ENCODE peak calls at places on chromosome X, in eight cellular contexts. C, X, M, H, Q, A, F and E are unnamed samples.

GRCh38 chrX:110569506-110569905 is 210.9 kb downstream of the RTL9 start:
- DNase-seq in C (no peak), M (no peak), H (no peak), A (no peak), F (no peak), Q (no peak), X (no peak), E (no peak)

GRCh38 chrX:64184396-64184795 is 21.1 kb downstream of the AMER1 start:
- DNase-seq in A (no peak), M (no peak), C (no peak), Q (no peak), F (no peak), X (no peak), H (no peak), E (no peak)

GRCh38 chrX:23286731-23287130 is 47.9 kb upstream of the PTCHD1 start:
- DNase-seq in A (no peak), M (no peak), F (no peak), Q (no peak), H (no peak), X (no peak), C (no peak), E (no peak)

GRCh38 chrX:112834016-112834855 is 6.4 kb downstream of the AMOT start:
- DNase-seq in A (no peak), F (no peak), H (no peak), Q (no peak), M (no peak), C (no peak), X (no peak), E (no peak)

GRCh38 chrX:13733506-13733905 is 914 bp downstream of the TRAPPC2 start:
- DNase-seq in H (no peak), Q (no peak), F (no peak), C (no peak), X (no peak), M (no peak), A (no peak), E (no peak)

GRCh38 chrX:29407357-29407756 is 808.0 kb upstream of the MAGEB2 start:
- DNase-seq in C (no peak), F (no peak), X (no peak), Q (no peak), H (no peak), A (no peak), M (no peak), E (no peak)

GRCh38 chrX:85243761-85244410 is at the start of the genes SATL1 and ZNF711:
- DNase-seq in Q (no peak), A (peak), H (peak), X (peak), F (peak), C (peak), M (peak), E (no peak)

GRCh38 chrX:77436271-77436670 is 10.9 kb upstream of the FGF16 start:
- DNase-seq in H (no peak), M (no peak), A (no peak), Q (no peak), X (no peak), F (no peak), C (no peak), E (no peak)

GRCh38 chrX:497201-497710 is 110.5 kb upstream of the PPP2R3B start:
- DNase-seq in M (no peak), Q (no peak), A (no peak), F (no peak), C (no peak), X (no peak), H (no peak), E (no peak)

GRCh38 chrX:45850197-45850774 is 649.6 kb upstream of the DIPK2B start:
- DNase-seq in F (peak), M (no peak), H (no peak), C (no peak), Q (no peak), A (no peak), X (no peak), E (no peak)

GRCh38 chrX:51825432-51825831 is 68.0 kb upstream of the MAGED1 start:
- DNase-seq in A (no peak), F (no peak), H (no peak), X (no peak), M (no peak), Q (no peak), C (no peak), E (no peak)

GRCh38 chrX:154799554-154800348 is 5.5 kb downstream of the MPP1 start:
- DNase-seq in M (no peak), A (no peak), C (peak), F (peak), X (no peak), H (no peak), Q (no peak), E (no peak)

GRCh38 chrX:19556202-19556601 is 40.9 kb upstream of the MAP3K15 start:
- DNase-seq in M (no peak), F (no peak), C (no peak), Q (no peak), A (no peak), X (no peak), H (no peak), E (no peak)

GRCh38 chrX:38561951-38562719 is 793 bp downstream of the TSPAN7 start:
- DNase-seq in Q (no peak), F (peak), H (no peak), X (peak), C (no peak), M (peak), A (peak), E (no peak)

GRCh38 chrX:16839224-16839851 is 30.8 kb downstream of the RBBP7 start:
- DNase-seq in F (no peak), X (no peak), H (no peak), A (no peak), C (no peak), M (no peak), Q (no peak), E (no peak)

GRCh38 chrX:129634541-129634940 is 20.2 kb downstream of the APLN start:
- DNase-seq in X (no peak), F (no peak), H (no peak), C (no peak), A (no peak), M (no peak), Q (no peak), E (no peak)

GRCh38 chrX:137166591-137166990 is 132.8 kb upstream of the GPR101 start:
- DNase-seq in X (no peak), M (peak), H (no peak), A (no peak), C (no peak), F (peak), Q (no peak), E (no peak)

GRCh38 chrX:118802857-118803256 is 20.8 kb upstream of the ZCCHC12 start:
- DNase-seq in A (no peak), F (no peak), H (no peak), Q (peak), C (no peak), X (no peak), M (no peak), E (no peak)

GRCh38 chrX:128891554-128891953 is 631.7 kb downstream of the SMARCA1 start:
- DNase-seq in Q (no peak), A (no peak), C (no peak), X (no peak), H (no peak), M (no peak), F (no peak), E (no peak)

GRCh38 chrX:51931761-51932160 is 38.3 kb downstream of the MAGED1 start:
- DNase-seq in H (no peak), M (no peak), Q (peak), C (no peak), A (no peak), X (no peak), F (no peak), E (no peak)

GRCh38 chrX:49174723-49175122 is 3.0 kb downstream of the PLP2 start:
- DNase-seq in H (no peak), C (no peak), F (no peak), Q (no peak), M (no peak), A (no peak), X (no peak), E (no peak)

GRCh38 chrX:42948723-42949122 is 170.8 kb upstream of the PPP1R2C start:
- DNase-seq in A (no peak), F (no peak), H (no peak), M (no peak), C (no peak), X (no peak), Q (no peak), E (no peak)

GRCh38 chrX:42944381-42944998 is 166.5 kb upstream of the PPP1R2C start:
- DNase-seq in C (no peak), Q (no peak), A (no peak), F (no peak), M (no peak), H (no peak), X (no peak), E (no peak)

GRCh38 chrX:42941671-42942070 is 163.7 kb upstream of the PPP1R2C start:
- DNase-seq in H (no peak), A (no peak), X (no peak), F (no peak), C (no peak), Q (no peak), M (no peak), E (no peak)

GRCh38 chrX:42943051-42943450 is 165.1 kb upstream of the PPP1R2C start:
- DNase-seq in A (no peak), H (no peak), M (no peak), Q (no peak), F (no peak), C (no peak), X (no peak), E (no peak)

GRCh38 chrX:42946544-42947223 is 168.7 kb upstream of the PPP1R2C start:
- DNase-seq in X (no peak), C (no peak), F (no peak), M (no peak), H (no peak), A (no peak), Q (no peak), E (no peak)
- H3K27ac ChIP-seq in X (no peak), C (no peak), F (no peak), M (no peak), H (no peak), A (no peak), Q (no peak), E (no peak)

DNA sequence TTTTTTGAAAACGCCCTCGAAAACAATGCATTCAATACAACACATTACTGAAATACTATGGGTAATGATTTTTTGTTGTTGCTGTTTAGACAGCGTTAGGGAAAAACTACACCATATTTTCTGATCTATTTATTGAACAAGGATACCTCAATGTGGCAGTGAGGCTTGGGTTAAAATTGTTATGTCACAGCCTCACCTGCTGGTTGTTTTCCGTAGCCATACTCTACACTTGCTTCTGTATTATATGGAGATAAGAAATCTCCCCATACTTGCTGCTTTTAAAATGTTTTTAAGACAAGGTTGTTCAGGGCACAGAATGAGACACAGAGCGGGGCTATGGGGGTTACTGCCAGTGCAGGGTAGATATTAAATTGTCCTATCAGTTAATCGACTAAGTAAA is 221.6 kb upstream of the FTHL17 start:
- DNase-seq in C (no peak), H (no peak), Q (no peak), X (no peak), M (no peak), F (peak), A (no peak), E (no peak)
- TF ChIP-seq CTCF in C (peak), H (no peak), Q (no peak), X (no peak), M (no peak), F (peak), A (peak), E (no peak)

GRCh38 chrX:72182924-72183323 is 1.4 kb downstream of the PIN4 start:
- DNase-seq in A (no peak), F (no peak), H (no peak), Q (no peak), M (no peak), X (no peak), C (no peak), E (no peak)
- H3K4me3 ChIP-seq in A (no peak), F (no peak), H (peak), Q (no peak), M (no peak), X (no peak), C (peak), E (peak)

GRCh38 chrX:147901476-147902126 is 10.1 kb upstream of the FMR1 start:
- DNase-seq in F (peak), C (no peak), H (no peak), Q (no peak), X (no peak), A (no peak), M (no peak), E (no peak)
- H3K27ac ChIP-seq in F (no peak), C (no peak), H (no peak), Q (no peak), X (no peak), A (no peak), M (no peak), E (no peak)

DNA sequence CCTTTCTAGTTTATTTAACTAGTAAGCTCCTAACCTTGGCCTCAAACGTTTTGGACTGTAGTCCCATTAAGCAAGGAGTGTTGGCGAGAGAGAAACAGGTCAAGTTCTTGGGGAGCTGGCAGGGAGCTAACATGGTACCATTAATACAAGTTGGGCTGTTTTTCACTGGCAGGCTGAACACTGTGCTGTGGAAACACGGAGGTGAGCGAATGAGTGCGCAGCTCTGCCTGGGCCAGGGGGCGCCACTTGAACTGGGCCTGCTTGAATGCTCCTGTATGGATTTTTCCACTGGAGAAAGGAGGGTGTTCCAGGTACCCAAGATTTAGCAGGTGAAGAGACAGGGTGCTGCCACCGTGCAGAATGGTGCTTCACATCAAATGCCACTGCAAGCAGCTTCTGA is 7.4 kb upstream of the SMS start:
- DNase-seq in A (no peak), H (no peak), F (no peak), M (no peak), Q (no peak), C (no peak), X (no peak), E (peak)
- TF ChIP-seq CTCF in A (no peak), H (no peak), F (no peak), M (no peak), Q (no peak), C (no peak), X (no peak), E (no peak)

DNA sequence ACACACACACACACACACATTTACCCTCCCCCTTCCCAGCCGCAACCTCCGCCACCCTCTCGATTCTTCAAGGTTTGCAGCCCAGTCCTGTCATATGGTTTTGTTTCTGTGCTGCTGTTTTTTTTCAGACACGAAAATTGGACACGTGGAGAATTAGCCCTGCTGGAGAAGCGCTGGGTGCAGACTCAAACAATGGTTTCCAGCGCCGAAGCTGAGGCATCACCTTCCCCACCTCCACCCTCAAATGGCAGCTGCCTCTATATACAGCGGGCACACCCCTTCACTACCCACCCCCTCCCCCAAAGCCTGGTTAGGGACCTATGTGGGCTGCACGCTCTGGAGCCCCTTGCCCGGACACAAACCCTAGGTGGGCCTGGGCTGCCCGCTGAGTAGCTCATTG is 87.9 kb downstream of the BCOR start:
- DNase-seq in H (no peak), A (no peak), M (no peak), F (no peak), C (no peak), X (no peak), Q (no peak), E (no peak)
- H3K4me3 ChIP-seq in H (no peak), A (no peak), M (no peak), F (no peak), C (no peak), X (no peak), Q (no peak), E (no peak)

DNA sequence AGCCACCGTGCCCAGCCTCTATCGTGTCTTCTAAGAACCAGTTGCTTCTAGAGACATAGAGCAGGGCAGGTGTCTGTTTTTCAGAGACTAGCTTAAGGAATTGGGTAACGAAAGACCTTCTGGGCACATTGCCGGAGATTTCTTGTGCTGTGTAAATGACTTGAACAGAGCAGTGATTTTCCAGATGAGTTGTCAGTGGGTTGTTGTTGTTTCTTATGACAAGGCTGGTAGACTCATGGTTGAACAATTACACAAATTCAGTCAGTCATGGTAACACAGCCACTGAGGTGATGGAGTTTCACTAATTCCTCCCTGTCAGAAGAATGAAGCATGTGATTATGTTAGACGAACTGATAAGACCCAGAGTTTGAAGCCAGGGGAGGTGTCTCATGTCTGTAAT is 20.5 kb upstream of the DDX3X start:
- DNase-seq in H (no peak), A (no peak), Q (no peak), C (no peak), X (no peak), F (no peak), M (no peak), E (no peak)
- H3K27ac ChIP-seq in H (no peak), A (no peak), Q (no peak), C (no peak), X (no peak), F (no peak), M (no peak), E (no peak)

GRCh38 chrX:119948381-119948780 is 4.8 kb upstream of the NKAP start:
- DNase-seq in M (no peak), H (no peak), C (no peak), F (no peak), A (no peak), Q (no peak), X (no peak), E (no peak)
- TF ChIP-seq CTCF in M (no peak), H (no peak), C (peak), F (peak), A (no peak), Q (no peak), X (no peak), E (no peak)

GRCh38 chrX:70219938-70220764 is 14.3 kb upstream of the AWAT1 start:
- DNase-seq in A (no peak), X (no peak), H (peak), C (peak), F (peak), M (no peak), Q (peak), E (no peak)
- H3K4me3 ChIP-seq in A (no peak), X (no peak), H (peak), C (no peak), F (no peak), M (no peak), Q (no peak), E (no peak)